ENCODE peak calls at places on chromosomes 4 and X, in five cellular contexts. U is A549, R is sigmoid colon, T is right lobe of liver, X is erythroblast. S is an unnamed sample.
A peak's percentile ranks its signal among the peaks of the same experiment; 100 is the strongest.

GRCh38 chr4:8820178-8821102 is 51.2 kb downstream of the HMX1 start:
- DNase-seq in X (no peak), U (no peak), R (peak; percentile 32), T (peak; percentile 37), S (no peak)

GRCh38 chr4:118994030-118994429 is 105.4 kb downstream of the SYNPO2 start:
- DNase-seq in X (no peak), R (peak; percentile 90), U (no peak), T (no peak), S (no peak)

GRCh38 chr4:187908079-187908501 is 87.5 kb upstream of the ZFP42 start:
- DNase-seq in U (peak; percentile 11), R (no peak), X (no peak), T (no peak), S (peak; percentile 23)

GRCh38 chrX:30580641-30581040 is 3.1 kb upstream of the TASL start:
- DNase-seq in X (no peak), U (no peak), T (no peak), R (no peak), S (no peak)

GRCh38 chrX:40952855-40953254 is 132.4 kb upstream of the USP9X start:
- DNase-seq in T (no peak), X (peak; percentile 11), R (no peak), U (no peak), S (no peak)

GRCh38 chr4:122541996-122542395 is 78.9 kb downstream of the IL21 start:
- DNase-seq in R (no peak), T (no peak), U (no peak), X (no peak), S (no peak)

GRCh38 chr4:84498203-84499026 is 677 bp downstream of the NKX6-1 start:
- DNase-seq in R (no peak), T (no peak), U (peak; percentile 12), X (peak; percentile 22), S (no peak)

GRCh38 chr4:2042207-2042946 is 16.8 kb upstream of the NAT8L start:
- DNase-seq in R (no peak), U (no peak), T (no peak), X (peak; percentile 27), S (no peak)

GRCh38 chr4:168484626-168485025 is 4.3 kb upstream of the DDX60L start:
- DNase-seq in U (no peak), X (no peak), T (no peak), R (no peak), S (no peak)

GRCh38 chrX:69988955-69989394 is 60.8 kb downstream of the AWAT2 start:
- DNase-seq in U (no peak), X (no peak), T (no peak), R (no peak), S (no peak)

GRCh38 chr4:3719836-3720235 is 46.3 kb upstream of the ADRA2C start:
- DNase-seq in U (no peak), T (no peak), X (no peak), R (no peak), S (no peak)

GRCh38 chr4:161869511-161869910 is 294.3 kb downstream of the FSTL5 start:
- DNase-seq in U (no peak), T (no peak), X (no peak), R (no peak), S (no peak)

GRCh38 chr4:25638221-25638601 is 17.4 kb upstream of the SLC34A2 start:
- DNase-seq in X (no peak), R (no peak), T (no peak), U (no peak), S (no peak)

GRCh38 chrX:13396887-13397286 is 77.0 kb upstream of the ATXN3L start:
- DNase-seq in R (no peak), T (no peak), X (no peak), U (peak; percentile 39), S (no peak)

GRCh38 chr4:152327606-152328453 is 208.1 kb downstream of the FBXW7 start:
- DNase-seq in X (no peak), U (no peak), T (no peak), R (no peak), S (no peak)

GRCh38 chr4:73418677-73419076 is 14.6 kb downstream of the ALB start:
- DNase-seq in U (no peak), R (no peak), T (no peak), X (no peak), S (no peak)
- TF ChIP-seq POLR2A in U (no peak), R (no peak), T (no peak), X (no peak), S (no peak)

GRCh38 chr4:87007345-87008181 is 72.8 kb downstream of the AFF1 start:
- DNase-seq in T (peak; percentile 77), X (peak; percentile 92), R (peak; percentile 88), U (no peak), S (no peak)
- TF ChIP-seq POLR2A in T (no peak), X (no peak), R (no peak), U (no peak), S (no peak)

DNA sequence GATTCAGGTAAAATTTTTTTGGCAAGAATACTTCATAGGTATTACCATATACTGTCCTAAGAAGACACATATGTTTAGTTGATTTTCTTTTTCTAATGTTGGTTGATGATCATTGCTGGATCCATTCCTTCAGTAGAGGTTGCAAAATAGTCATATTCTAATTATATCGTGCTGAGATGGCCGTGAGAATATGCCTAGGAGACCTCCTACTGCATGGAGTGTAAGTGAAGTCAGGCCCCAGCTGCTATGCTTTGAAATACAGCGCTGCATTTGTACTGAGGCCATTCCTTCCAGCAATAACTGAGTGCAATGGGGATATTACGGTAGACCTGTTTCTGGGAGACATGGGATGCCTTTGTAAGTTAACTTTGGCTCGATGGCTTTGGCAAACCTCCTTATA is 6.7 kb upstream of the PLAC8 start:
- DNase-seq in X (no peak), R (no peak), T (no peak), U (no peak), S (no peak)
- TF ChIP-seq POLR2A in X (no peak), R (no peak), T (no peak), U (no peak), S (no peak)

GRCh38 chr4:87220094-87220831 is at the start of gene KLHL8:
- DNase-seq in X (peak; percentile 93), R (peak; percentile 91), U (peak; percentile 86), T (peak; percentile 91), S (peak; percentile 66)
- TF ChIP-seq POLR2A in X (peak; percentile 90), R (peak; percentile 21), U (peak; percentile 91), T (peak; percentile 81), S (peak; percentile 90)

DNA sequence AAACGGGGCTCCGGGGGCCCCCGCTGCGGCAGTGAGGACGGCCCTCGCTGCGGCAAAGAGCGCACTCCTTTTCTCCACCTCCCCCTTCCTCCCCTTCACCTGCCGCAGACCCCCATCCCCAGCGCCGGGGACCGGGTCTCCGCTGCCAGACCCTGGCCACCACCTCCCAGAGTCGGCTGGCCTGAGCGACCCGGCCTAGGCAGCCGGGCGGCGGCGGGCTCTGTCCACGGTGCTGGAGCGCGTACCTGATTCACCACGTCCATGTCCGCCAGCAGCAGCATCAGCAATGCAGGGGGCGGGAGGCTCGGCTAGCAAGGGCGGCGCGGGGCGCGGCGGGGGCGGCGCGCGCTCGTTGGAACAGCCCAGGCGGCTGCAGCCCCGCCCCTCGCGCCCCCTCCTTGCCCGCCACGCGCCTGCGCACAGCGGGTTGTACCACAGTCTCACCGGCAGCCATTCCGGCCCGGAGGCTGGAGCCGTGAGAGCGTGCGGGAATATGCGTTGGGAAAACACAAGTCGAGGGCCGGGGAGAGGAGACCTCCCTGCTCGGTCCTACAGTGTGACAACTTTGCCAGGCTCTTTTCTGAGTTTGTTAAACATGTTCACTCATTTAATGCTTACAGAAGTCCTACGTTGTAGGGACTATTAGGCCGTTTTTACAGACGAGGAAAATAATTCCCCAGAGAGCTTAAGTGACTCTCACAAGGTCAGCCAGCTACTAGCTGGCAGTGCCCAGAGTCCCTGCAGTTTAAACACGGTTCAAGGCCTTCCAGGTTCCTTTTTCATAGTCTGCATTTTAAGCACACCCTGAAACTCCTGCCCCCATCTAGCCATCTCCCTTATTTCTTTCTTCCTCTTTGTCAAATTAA is at the start of gene SYP:
- DNase-seq in R (peak; percentile 96), X (peak; percentile 94), U (peak; percentile 91), T (peak; percentile 88), S (peak; percentile 45)
- TF ChIP-seq POLR2A in R (peak; percentile 69), X (peak; percentile 81), U (peak; percentile 90), T (peak; percentile 50), S (peak; percentile 87)

S was measured in H54.